ENCODE peak calls at places on chromosomes 12 and 14, in seven cellular contexts. One of them, this sample, is unnamed.

GRCh38 chr14:23941669-23942068 is 11.9 kb upstream of the DHRS4 start:
- DNase-seq in breast epithelium: no peak
- DNase-seq in ovary: no peak
- DNase-seq in NCI-H146: no peak
- DNase-seq in IMR-90: no peak
- DNase-seq in hippocampal formation: no peak
- DNase-seq in amniotic stem cell: no peak
- DNase-seq in this sample: no peak

GRCh38 chr14:98957211-98958047 is 314.6 kb downstream of the BCL11B start:
- DNase-seq in breast epithelium: peak; percentile 64
- DNase-seq in ovary: peak; percentile 72
- DNase-seq in NCI-H146: no peak
- DNase-seq in IMR-90: no peak
- DNase-seq in hippocampal formation: no peak
- DNase-seq in amniotic stem cell: no peak
- DNase-seq in this sample: no peak

GRCh38 chr14:29710015-29710414 is 217.6 kb downstream of the PRKD1 start:
- DNase-seq in breast epithelium: no peak
- DNase-seq in ovary: no peak
- DNase-seq in NCI-H146: no peak
- DNase-seq in IMR-90: peak; percentile 7
- DNase-seq in hippocampal formation: no peak
- DNase-seq in amniotic stem cell: no peak
- DNase-seq in this sample: peak; percentile 27

GRCh38 chr12:58395470-58395869 is 454.1 kb downstream of the ATP23 start:
- DNase-seq in breast epithelium: no peak
- DNase-seq in ovary: no peak
- DNase-seq in NCI-H146: no peak
- DNase-seq in IMR-90: peak; percentile 65
- DNase-seq in hippocampal formation: no peak
- DNase-seq in amniotic stem cell: no peak
- DNase-seq in this sample: no peak

GRCh38 chr12:62466018-62466595 is 519 bp upstream of the MON2 start:
- DNase-seq in breast epithelium: peak; percentile 33
- DNase-seq in ovary: peak; percentile 25
- DNase-seq in NCI-H146: peak; percentile 25
- DNase-seq in IMR-90: peak; percentile 32
- DNase-seq in hippocampal formation: peak; percentile 38
- DNase-seq in amniotic stem cell: peak; percentile 5
- DNase-seq in this sample: peak; percentile 43

GRCh38 chr14:69928111-69928523 is 48.9 kb downstream of the SMOC1 start:
- DNase-seq in breast epithelium: no peak
- DNase-seq in ovary: no peak
- DNase-seq in NCI-H146: no peak
- DNase-seq in IMR-90: peak; percentile 89
- DNase-seq in hippocampal formation: no peak
- DNase-seq in amniotic stem cell: no peak
- DNase-seq in this sample: no peak

GRCh38 chr12:6563448-6564050 is 4.5 kb downstream of the NOP2 start:
- DNase-seq in breast epithelium: no peak
- DNase-seq in ovary: no peak
- DNase-seq in NCI-H146: peak; percentile 55
- DNase-seq in IMR-90: peak; percentile 40
- DNase-seq in hippocampal formation: peak; percentile 23
- DNase-seq in amniotic stem cell: no peak
- DNase-seq in this sample: no peak

GRCh38 chr14:94098359-94098758 is 12.2 kb upstream of the IFI27 start:
- DNase-seq in breast epithelium: no peak
- DNase-seq in ovary: no peak
- DNase-seq in NCI-H146: no peak
- DNase-seq in IMR-90: no peak
- DNase-seq in hippocampal formation: no peak
- DNase-seq in amniotic stem cell: no peak
- DNase-seq in this sample: no peak

GRCh38 chr12:12648951-12649650 is 37.4 kb downstream of the CREBL2 start:
- DNase-seq in breast epithelium: no peak
- DNase-seq in ovary: no peak
- DNase-seq in NCI-H146: no peak
- DNase-seq in IMR-90: no peak
- DNase-seq in hippocampal formation: no peak
- DNase-seq in amniotic stem cell: no peak
- DNase-seq in this sample: no peak

GRCh38 chr12:45695035-45695434 is 34.5 kb upstream of the ARID2 start:
- DNase-seq in breast epithelium: no peak
- DNase-seq in ovary: no peak
- DNase-seq in NCI-H146: no peak
- DNase-seq in IMR-90: peak; percentile 11
- DNase-seq in hippocampal formation: no peak
- DNase-seq in amniotic stem cell: no peak
- DNase-seq in this sample: no peak